ENCODE peak calls at places on chromosomes 4 and X, in ten cellular contexts. Z is spleen, C is cardiac muscle cell, X is kidney epithelial cell, B is GM12864, R is lower leg skin, L is pancreas, A is fibroblast of lung, U is uterus, S is left ventricle myocardium inferior. K is an unnamed sample.
A peak's percentile ranks its signal among the peaks of the same experiment; 100 is the strongest.

GRCh38 chr4:128191115-128191897 is 96.3 kb downstream of the PGRMC2 start:
- DNase-seq in X (peak; percentile 32), Z (peak; percentile 75), B (peak; percentile 40), L (peak; percentile 57), S (peak; percentile 31), C (peak; percentile 66), U (peak; percentile 64), R (peak; percentile 43), A (peak; percentile 60), K (peak; percentile 38)

GRCh38 chr4:15434086-15434485 is 6.3 kb downstream of the C1QTNF7 start:
- DNase-seq in S (no peak), Z (no peak), R (no peak), X (peak; percentile 10), L (no peak), U (no peak), C (no peak), B (no peak), A (no peak), K (no peak)

GRCh38 chr4:1503583-1504471 is 97.6 kb upstream of the NKX1-1 start:
- DNase-seq in S (no peak), X (no peak), A (no peak), U (peak; percentile 7), B (no peak), Z (no peak), C (no peak), L (peak; percentile 6), R (no peak), K (no peak)

GRCh38 chr4:73705721-73706120 is 34.6 kb upstream of the CXCL8 start:
- DNase-seq in L (no peak), X (no peak), S (no peak), C (no peak), B (no peak), A (no peak), U (no peak), Z (no peak), R (no peak), K (no peak)

GRCh38 chrX:135328421-135329005 is 19.2 kb downstream of the ETDC start:
- DNase-seq in B (no peak), U (no peak), S (no peak), A (peak; percentile 37), L (no peak), X (no peak), R (no peak), C (no peak), Z (no peak), K (peak; percentile 26)

GRCh38 chr4:170423137-170423536 is 333.4 kb upstream of the AADAT start:
- DNase-seq in U (no peak), L (no peak), Z (no peak), B (no peak), R (no peak), X (no peak), S (no peak), A (peak; percentile 70), C (no peak), K (peak; percentile 58)

GRCh38 chr4:78937837-78938236 is 1.4 kb downstream of the PAQR3 start:
- DNase-seq in U (no peak), S (no peak), X (no peak), A (peak; percentile 49), C (no peak), B (no peak), R (peak; percentile 47), L (no peak), Z (no peak), K (no peak)

GRCh38 chrX:133776072-133776471 is 209.3 kb downstream of the GPC3 start:
- DNase-seq in C (peak; percentile 31), L (no peak), S (peak; percentile 19), A (no peak), B (no peak), R (no peak), X (no peak), U (no peak), Z (no peak), K (no peak)

GRCh38 chrX:2316534-2316933 is 184.2 kb downstream of the DHRSX start:
- DNase-seq in S (no peak), C (no peak), U (no peak), B (no peak), X (no peak), Z (no peak), R (no peak), A (peak; percentile 42), L (no peak), K (no peak)

GRCh38 chr4:35993606-35994005 is 250.7 kb downstream of the ARAP2 start:
- DNase-seq in B (no peak), X (no peak), Z (no peak), A (no peak), L (no peak), U (no peak), S (no peak), R (no peak), C (no peak), K (no peak)

GRCh38 chr4:68145261-68145660 is 15.6 kb upstream of the TMPRSS11F start:
- DNase-seq in S (no peak), X (no peak), L (no peak), U (no peak), B (no peak), Z (no peak), R (no peak), C (no peak), A (no peak), K (no peak)

GRCh38 chrX:153576961-153577360 is 22.0 kb downstream of the CCNQ start:
- DNase-seq in X (no peak), B (no peak), R (no peak), L (no peak), U (no peak), A (no peak), Z (no peak), C (no peak), S (no peak), K (no peak)

GRCh38 chrX:54921427-54922021 is 900 bp downstream of the TRO start:
- DNase-seq in U (peak; percentile 66), C (peak; percentile 88), X (peak; percentile 5), R (no peak), L (peak; percentile 40), B (peak; percentile 10), A (peak; percentile 68), S (peak; percentile 40), Z (no peak), K (peak; percentile 38)

GRCh38 chr4:123340381-123340701 is 56.3 kb upstream of the SPRY1 start:
- DNase-seq in L (no peak), R (no peak), C (no peak), Z (no peak), S (no peak), U (peak; percentile 26), X (no peak), A (peak; percentile 89), B (no peak), K (peak; percentile 70)

GRCh38 chr4:148286043-148286442 is 156.2 kb downstream of the NR3C2 start:
- DNase-seq in B (no peak), Z (no peak), A (no peak), R (no peak), X (no peak), L (no peak), U (no peak), C (no peak), S (no peak), K (no peak)

GRCh38 chrX:8103655-8104054 is 67.4 kb downstream of the VCX2 start:
- DNase-seq in A (no peak), Z (no peak), U (no peak), L (no peak), C (no peak), R (no peak), S (no peak), B (no peak), X (no peak), K (no peak)

GRCh38 chrX:70970482-70970999 is 39.6 kb upstream of the SLC7A3 start:
- DNase-seq in U (no peak), C (peak; percentile 23), L (no peak), X (no peak), R (no peak), B (no peak), S (no peak), A (peak; percentile 4), Z (no peak), K (no peak)
- TF ChIP-seq CTCF in U (peak; percentile 12), C (peak; percentile 29), L (no peak), X (peak; percentile 8), R (no peak), B (no peak), S (peak; percentile 35), A (peak; percentile 15), Z (no peak), K (no peak)

GRCh38 chr4:44817905-44818304 is 91.5 kb upstream of the GNPDA2 start:
- DNase-seq in X (no peak), L (no peak), C (peak; percentile 20), A (no peak), Z (no peak), R (no peak), S (no peak), U (no peak), B (no peak), K (no peak)
- H3K4me3 ChIP-seq in X (no peak overlapping the region), L (no peak overlapping the region), C (no peak overlapping the region), A (no peak overlapping the region), Z (no peak overlapping the region), R (no peak overlapping the region), S (no peak overlapping the region), U (no peak overlapping the region), B (no peak overlapping the region), K (no peak overlapping the region)

DNA sequence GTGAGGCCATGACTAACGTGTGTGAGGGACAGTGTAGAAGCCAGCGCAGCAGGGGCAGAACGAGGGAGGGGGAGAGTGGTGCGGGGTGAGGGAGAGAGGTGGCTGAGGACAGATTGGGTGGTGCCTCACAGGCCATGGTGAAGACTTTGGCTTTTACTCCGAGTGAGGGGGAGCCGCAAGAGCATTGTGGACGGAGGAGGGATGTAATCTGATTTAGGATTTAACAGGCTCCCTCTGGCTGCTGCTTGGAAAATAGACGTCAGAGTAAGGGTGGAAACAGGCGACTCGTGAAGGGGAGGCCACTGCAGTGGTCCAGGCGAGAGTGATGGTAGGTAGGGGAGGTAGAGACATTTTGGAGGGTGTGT is 13.0 kb downstream of the PPP1R3F start:
- DNase-seq in R (no peak), Z (peak; percentile 30), U (peak; percentile 42), A (peak; percentile 21), L (no peak), X (no peak), B (no peak), S (no peak), C (peak; percentile 34), K (no peak)
- TF ChIP-seq CTCF in R (no peak), Z (no peak), U (peak; percentile 29), A (no peak), L (no peak), X (peak; percentile 18), B (no peak), S (peak; percentile 43), C (peak; percentile 42), K (peak; percentile 34)

DNA sequence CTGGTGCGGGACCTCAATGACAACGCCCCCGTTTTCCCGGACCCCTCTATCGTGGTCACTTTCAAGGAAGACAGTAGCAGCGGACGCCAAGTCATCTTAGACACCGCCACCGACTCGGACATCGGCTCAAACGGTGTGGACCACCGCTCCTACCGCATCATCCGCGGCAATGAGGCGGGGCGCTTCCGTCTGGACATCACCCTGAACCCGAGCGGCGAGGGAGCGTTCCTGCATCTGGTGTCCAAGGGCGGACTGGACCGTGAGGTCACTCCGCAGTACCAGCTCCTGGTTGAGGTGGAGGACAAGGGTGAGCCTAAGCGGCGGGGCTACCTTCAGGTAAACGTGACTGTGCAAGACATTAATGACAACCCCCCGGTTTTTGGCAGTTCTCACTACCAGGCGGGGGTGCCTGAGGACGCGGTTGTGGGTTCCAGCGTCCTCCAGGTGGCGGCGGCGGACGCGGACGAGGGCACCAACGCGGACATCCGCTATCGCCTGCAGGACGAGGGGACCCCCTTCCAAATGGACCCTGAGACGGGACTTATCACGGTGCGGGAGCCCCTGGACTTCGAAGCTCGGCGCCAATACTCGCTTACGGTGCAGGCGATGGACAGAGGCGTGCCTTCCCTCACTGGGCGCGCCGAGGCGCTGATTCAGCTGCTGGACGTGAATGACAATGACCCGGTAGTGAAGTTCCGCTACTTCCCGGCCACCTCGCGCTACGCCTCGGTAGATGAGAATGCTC is 2.2 kb downstream of the FAT4 start:
- DNase-seq in C (peak; percentile 41), Z (peak; percentile 72), X (no peak), R (no peak), A (peak; percentile 54), S (peak; percentile 40), L (peak; percentile 15), U (peak; percentile 28), B (no peak), K (no peak)
- H3K4me3 ChIP-seq in C (peak overlapping the region; percentile 90), Z (peak overlapping the region; percentile 80), X (peak overlapping the region; percentile 75), R (peak overlapping the region; percentile 73), A (peak overlapping the region; percentile 91), S (peak overlapping the region; percentile 94), L (peak overlapping the region; percentile 82), U (peak overlapping the region; percentile 86), B (no peak overlapping the region), K (peak overlapping the region; percentile 98)

K was measured in astrocyte of the cerebellum.